ENCODE peak calls at places on chromosomes 7 and 10, in four cellular contexts. E is GM12878, D is K562, P is HepG2. K is an unnamed sample.

GRCh38 chr10:70418713-70419112 is 14.8 kb downstream of the EIF4EBP2 start:
- DNase-seq in E (no peak), D (no peak), P (no peak), K (no peak)

GRCh38 chr10:61028861-61029361 is 84.9 kb upstream of the RHOBTB1 start:
- DNase-seq in E (no peak), D (no peak), P (peak), K (no peak)

GRCh38 chr10:125773702-125774101 is 1.9 kb downstream of the MMP21 start:
- DNase-seq in E (no peak), D (no peak), P (no peak), K (no peak)

GRCh38 chr7:47452715-47453092 is 129.2 kb downstream of the TNS3 start:
- DNase-seq in E (no peak), D (no peak), P (no peak), K (no peak)

GRCh38 chr7:132416395-132416794 is 159.9 kb downstream of the PLXNA4 start:
- DNase-seq in E (no peak), D (no peak), P (no peak), K (no peak)

GRCh38 chr10:20598590-20598989 is 298.5 kb downstream of the NEBL start:
- DNase-seq in E (no peak), D (no peak), P (no peak), K (no peak)

GRCh38 chr7:29381206-29382094 is 182.2 kb upstream of the PRR15 start:
- DNase-seq in E (no peak), D (no peak), P (no peak), K (no peak)

GRCh38 chr10:115851689-115852088 is 421.3 kb downstream of the GFRA1 start:
- DNase-seq in E (no peak), D (no peak), P (no peak), K (no peak)

GRCh38 chr10:30188567-30189253 is 129.3 kb upstream of the JCAD start:
- DNase-seq in E (no peak), D (no peak), P (no peak), K (no peak)

GRCh38 chr10:70903262-70903921 is 15.0 kb upstream of the PCBD1 start:
- DNase-seq in E (no peak), D (peak), P (peak), K (no peak)

GRCh38 chr7:47472444-47473157 is 109.3 kb downstream of the TNS3 start:
- DNase-seq in E (no peak), D (no peak), P (no peak), K (no peak)

GRCh38 chr10:14413583-14413982 is 82.9 kb upstream of the FRMD4A start:
- DNase-seq in E (no peak), D (no peak), P (no peak), K (no peak)

GRCh38 chr10:127980898-127981297 is 74.0 kb downstream of the PTPRE start:
- DNase-seq in E (no peak), D (no peak), P (no peak), K (no peak)

GRCh38 chr10:132506711-132507466 is 30.7 kb upstream of the INPP5A start:
- DNase-seq in E (no peak), D (no peak), P (no peak), K (no peak)

GRCh38 chr7:5217396-5217795 is 27.4 kb downstream of the WIPI2 start:
- DNase-seq in E (no peak), D (no peak), P (no peak), K (no peak)

GRCh38 chr10:16891375-16892313 is 74.4 kb upstream of the RSU1 start:
- DNase-seq in E (no peak), D (peak), P (peak), K (peak)

GRCh38 chr10:76550806-76551205 is 1086.8 kb downstream of the KCNMA1 start:
- DNase-seq in E (no peak), D (no peak), P (no peak), K (no peak)

GRCh38 chr7:130926021-130926691 is 192.1 kb upstream of the KLF14 start:
- DNase-seq in E (no peak), D (no peak), P (peak), K (no peak)

GRCh38 chr10:126349096-126349495 is 39.2 kb downstream of the ADAM12 start:
- DNase-seq in E (no peak), D (no peak), P (no peak), K (no peak)

GRCh38 chr7:78159537-78159936 is 361.0 kb downstream of the PHTF2 start:
- DNase-seq in E (no peak), D (no peak), P (no peak), K (no peak)

GRCh38 chr7:108109216-108109908 is 20.8 kb downstream of the LAMB4 start:
- DNase-seq in E (no peak), D (no peak), P (peak), K (no peak)

GRCh38 chr7:116025098-116025809 is 5.3 kb downstream of the TFEC start:
- DNase-seq in E (no peak), D (no peak), P (no peak), K (no peak)

GRCh38 chr7:74606101-74606908 is 51.2 kb upstream of the GTF2I start:
- DNase-seq in E (no peak), D (peak), P (no peak), K (peak)

GRCh38 chr10:9331583-9332008 is 1277.1 kb downstream of the GATA3 start:
- DNase-seq in E (no peak), D (peak), P (peak), K (no peak)

GRCh38 chr10:48400129-48400849 is 93.8 kb downstream of the MAPK8 start:
- DNase-seq in E (no peak), D (no peak), P (no peak), K (no peak)

GRCh38 chr10:12097791-12098190 is 29.0 kb downstream of the DHTKD1 start:
- DNase-seq in E (no peak), D (no peak), P (no peak), K (no peak)

GRCh38 chr10:79441433-79441832 is 4.0 kb downstream of the ZCCHC24 start:
- DNase-seq in E (no peak), D (no peak), P (no peak), K (no peak)

GRCh38 chr7:155973451-155973997 is 161.3 kb upstream of the SHH start:
- DNase-seq in E (no peak), D (no peak), P (no peak), K (no peak)

GRCh38 chr7:98881561-98882315 is 3.4 kb downstream of the TRRAP start:
- DNase-seq in E (no peak), D (no peak), P (no peak), K (no peak)

GRCh38 chr7:47039089-47039648 is 542.7 kb downstream of the TNS3 start:
- DNase-seq in E (no peak), D (no peak), P (no peak), K (peak)

GRCh38 chr7:140314571-140315480 is 83.5 kb downstream of the SLC37A3 start:
- DNase-seq in E (no peak), D (no peak), P (no peak), K (no peak)

GRCh38 chr7:139775829-139776266 is 1.9 kb downstream of the HIPK2 start:
- DNase-seq in E (peak), D (peak), P (peak), K (peak)

GRCh38 chr10:68247931-68248330 is 16.0 kb upstream of the ATOH7 start:
- DNase-seq in E (no peak), D (no peak), P (no peak), K (no peak)

GRCh38 chr7:122893486-122893885 is 7.2 kb upstream of the CADPS2 start:
- DNase-seq in E (no peak), D (no peak), P (no peak), K (no peak)

GRCh38 chr7:23472046-23472445 is 1.8 kb upstream of the IGF2BP3 start:
- DNase-seq in E (no peak), D (no peak), P (no peak), K (no peak)
- H3K4me3 ChIP-seq in E (peak), D (peak), P (peak), K (peak)

GRCh38 chr7:123966936-123967335 is 41.9 kb downstream of the SPAM1 start:
- DNase-seq in E (no peak), D (no peak), P (no peak), K (no peak)
- TF ChIP-seq BRCA1 in E (no peak), D (no peak), P (no peak), K (no peak)

GRCh38 chr10:26430641-26431163 is 7.4 kb upstream of the APBB1IP start:
- DNase-seq in E (peak), D (no peak), P (no peak), K (no peak)
- TF ChIP-seq CBX5 in E (peak), D (no peak), P (no peak), K (no peak)

DNA sequence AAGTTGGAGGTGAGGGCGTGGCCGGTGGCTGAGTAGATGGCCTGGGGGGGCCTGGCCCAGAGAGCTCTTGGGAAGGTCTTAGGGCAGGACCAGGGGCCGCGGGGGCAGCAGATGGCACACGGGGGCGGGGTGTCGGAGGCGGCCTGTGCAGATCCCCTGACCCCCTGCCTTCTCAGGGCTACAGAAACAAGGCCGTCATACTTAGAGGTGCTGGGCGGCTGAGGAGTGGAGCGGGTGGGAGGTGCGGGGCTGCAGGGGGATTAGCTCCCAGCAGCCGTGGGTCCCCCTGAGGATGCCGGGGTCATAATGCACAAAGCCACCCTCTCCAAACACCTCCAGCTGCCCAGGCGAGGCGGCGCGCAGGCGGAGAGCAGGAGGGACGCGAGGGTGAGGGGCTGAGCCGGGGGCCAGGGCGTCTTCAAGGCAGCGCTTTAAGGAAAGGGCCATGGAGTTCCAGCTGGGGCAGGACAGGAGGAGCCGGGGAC is 40.4 kb upstream of the ZNF32 start:
- DNase-seq in E (no peak), D (no peak), P (no peak), K (no peak)
- H3K4me3 ChIP-seq in E (no peak), D (no peak), P (no peak), K (peak)

DNA sequence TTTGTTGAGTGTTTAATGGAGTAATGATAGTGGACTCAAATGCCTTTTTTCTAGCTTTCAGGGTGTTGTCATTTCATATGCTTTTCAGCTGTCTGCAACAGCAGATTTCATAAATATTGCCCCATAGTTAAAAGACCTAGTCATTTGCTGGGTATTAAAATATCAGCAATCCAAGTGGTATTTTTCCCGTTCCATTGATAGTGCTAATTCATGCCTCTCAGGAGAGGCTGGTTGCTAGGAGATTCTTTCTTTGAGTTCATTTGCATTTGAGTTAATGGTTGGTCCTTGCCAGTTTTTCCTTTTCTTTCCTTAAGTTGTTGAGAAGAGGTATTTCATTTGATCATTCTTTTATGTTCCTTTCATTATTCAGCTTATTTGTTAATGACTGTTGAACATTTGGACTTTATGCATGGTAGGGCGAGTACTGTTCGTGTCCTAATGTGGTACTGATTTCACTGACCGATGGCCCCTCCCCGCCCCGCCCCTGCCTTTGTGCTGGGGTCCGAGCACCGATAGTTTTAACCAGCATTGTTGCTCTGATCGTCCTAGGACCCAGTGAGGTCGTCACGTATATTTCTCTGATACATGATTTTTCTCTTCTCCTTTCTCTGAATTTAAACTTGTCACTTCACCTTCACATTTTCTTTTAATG is 128.6 kb downstream of the CCNY start:
- DNase-seq in E (no peak), D (no peak), P (no peak), K (no peak)
- TF ChIP-seq BRCA1 in E (no peak), D (no peak), P (no peak), K (no peak)

DNA sequence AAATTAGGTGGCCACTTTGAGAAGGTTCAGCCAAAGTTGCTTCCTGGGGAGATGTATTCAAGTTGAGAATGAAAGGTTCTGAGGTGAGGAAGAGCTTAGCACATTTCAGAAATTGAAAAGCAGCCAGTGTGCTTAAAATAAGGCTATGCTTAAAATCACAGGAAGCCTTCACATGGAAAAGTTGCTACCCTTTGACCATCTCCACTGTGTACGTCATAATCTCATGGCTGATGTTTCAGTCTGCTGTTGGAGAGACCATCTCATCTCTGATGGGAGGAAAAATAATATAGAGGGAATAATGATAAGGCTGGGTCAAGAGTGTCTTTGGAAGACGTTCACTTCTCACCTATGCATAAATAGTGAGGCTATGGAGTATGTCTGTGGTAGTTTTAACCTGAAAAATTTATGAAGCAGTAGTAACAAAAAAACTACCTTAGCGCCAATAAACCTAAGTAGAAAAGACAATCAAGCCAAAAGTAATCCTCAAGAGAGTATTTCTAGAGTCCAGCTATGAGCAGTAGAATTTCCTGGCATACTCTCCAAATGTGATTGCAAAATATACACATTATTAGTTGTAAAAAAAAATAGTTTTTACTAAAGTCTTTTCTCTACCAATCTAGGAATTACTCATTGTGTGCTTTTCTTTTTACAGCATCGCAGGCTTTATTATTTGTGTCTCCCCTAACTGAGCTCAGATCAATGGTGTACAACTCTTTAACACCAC is 435.3 kb upstream of the LRGUK start:
- DNase-seq in E (no peak), D (no peak), P (no peak), K (no peak)
- TF ChIP-seq CBX5 in E (no peak), D (no peak), P (no peak), K (no peak)

DNA sequence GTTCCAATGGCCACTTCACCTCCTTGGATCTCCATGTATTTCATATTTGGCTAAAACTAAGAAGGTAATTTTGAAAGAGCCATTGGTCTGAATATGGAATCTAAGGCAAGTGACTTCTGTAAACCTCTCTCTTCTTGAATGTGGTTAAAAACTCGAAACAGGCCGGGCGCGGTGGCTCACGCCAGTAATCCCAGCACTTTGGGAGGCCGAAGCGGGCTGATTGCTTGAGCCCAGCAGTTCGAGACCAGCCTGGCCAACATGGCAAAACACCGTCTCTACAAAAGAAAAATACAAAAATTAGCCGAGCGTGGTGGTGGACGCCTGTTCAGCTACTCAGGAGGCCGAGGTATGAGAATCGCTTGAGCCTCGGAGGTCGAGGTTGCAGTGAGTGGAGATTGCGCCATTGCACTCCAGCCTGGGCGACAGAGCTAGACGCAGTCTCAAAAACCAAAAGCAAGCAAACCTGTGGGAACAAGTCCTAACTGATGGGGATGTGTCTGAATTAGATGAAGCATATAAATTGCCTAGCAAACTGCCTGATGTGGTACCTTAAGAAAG is 2.2 kb downstream of the LANCL2 start:
- DNase-seq in E (no peak), D (no peak), P (no peak), K (no peak)
- H3K4me3 ChIP-seq in E (peak), D (peak), P (peak), K (peak)

GRCh38 chr7:129436335-129436923 is 2.2 kb downstream of the STRIP2 start:
- DNase-seq in E (no peak), D (peak), P (no peak), K (no peak)
- TF ChIP-seq BRCA1 in E (no peak), D (no peak), P (no peak), K (no peak)

GRCh38 chr7:69510114-69510513 is 88.2 kb upstream of the AUTS2 start:
- DNase-seq in E (no peak), D (no peak), P (no peak), K (no peak)
- TF ChIP-seq CBX5 in E (no peak), D (no peak), P (no peak), K (no peak)